ENCODE peak calls at places on chromosomes 3 and 15, in ten cellular contexts. One of them, this sample, is unnamed.

GRCh38 chr3:104556372-104557078 is 810.2 kb upstream of the ALCAM start:
- DNase-seq in breast epithelium: no peak
- DNase-seq in psoas muscle: no peak
- DNase-seq in PC-9: no peak
- DNase-seq in tibial nerve: no peak
- DNase-seq in endodermal cell: peak; percentile 39
- DNase-seq in cardiac fibroblast: peak; percentile 4
- DNase-seq in choroid plexus epithelial cell: peak; percentile 61
- DNase-seq in astrocyte of the spinal cord: no peak
- DNase-seq in AG10803: peak; percentile 1
- DNase-seq in this sample: no peak

GRCh38 chr3:193637831-193638230 is 44.8 kb downstream of the OPA1 start:
- DNase-seq in breast epithelium: no peak
- DNase-seq in psoas muscle: no peak
- DNase-seq in PC-9: no peak
- DNase-seq in tibial nerve: no peak
- DNase-seq in endodermal cell: no peak
- DNase-seq in cardiac fibroblast: peak; percentile 8
- DNase-seq in choroid plexus epithelial cell: no peak
- DNase-seq in astrocyte of the spinal cord: no peak
- DNase-seq in AG10803: no peak
- DNase-seq in this sample: no peak

GRCh38 chr3:1087066-1087555 is 5.7 kb upstream of the CNTN6 start:
- DNase-seq in breast epithelium: peak; percentile 83
- DNase-seq in psoas muscle: peak; percentile 18
- DNase-seq in PC-9: no peak
- DNase-seq in tibial nerve: no peak
- DNase-seq in endodermal cell: no peak
- DNase-seq in cardiac fibroblast: peak; percentile 79
- DNase-seq in choroid plexus epithelial cell: peak; percentile 86
- DNase-seq in astrocyte of the spinal cord: peak; percentile 95
- DNase-seq in AG10803: peak; percentile 94
- DNase-seq in this sample: peak; percentile 96

GRCh38 chr3:94004301-94004910 is 24.0 kb downstream of the STX19 start:
- DNase-seq in breast epithelium: no peak
- DNase-seq in psoas muscle: no peak
- DNase-seq in PC-9: peak; percentile 74
- DNase-seq in tibial nerve: no peak
- DNase-seq in endodermal cell: no peak
- DNase-seq in cardiac fibroblast: peak; percentile 86
- DNase-seq in choroid plexus epithelial cell: peak; percentile 85
- DNase-seq in astrocyte of the spinal cord: peak; percentile 72
- DNase-seq in AG10803: peak; percentile 78
- DNase-seq in this sample: peak; percentile 45

GRCh38 chr3:57661404-57661803 is 31.5 kb downstream of the DENND6A start:
- DNase-seq in breast epithelium: no peak
- DNase-seq in psoas muscle: no peak
- DNase-seq in PC-9: no peak
- DNase-seq in tibial nerve: no peak
- DNase-seq in endodermal cell: no peak
- DNase-seq in cardiac fibroblast: no peak
- DNase-seq in choroid plexus epithelial cell: no peak
- DNase-seq in astrocyte of the spinal cord: no peak
- DNase-seq in AG10803: no peak
- DNase-seq in this sample: no peak

GRCh38 chr15:76032046-76032445 is 19.8 kb upstream of the NRG4 start:
- DNase-seq in breast epithelium: no peak
- DNase-seq in psoas muscle: no peak
- DNase-seq in PC-9: no peak
- DNase-seq in tibial nerve: no peak
- DNase-seq in endodermal cell: no peak
- DNase-seq in cardiac fibroblast: no peak
- DNase-seq in choroid plexus epithelial cell: no peak
- DNase-seq in astrocyte of the spinal cord: no peak
- DNase-seq in AG10803: no peak
- DNase-seq in this sample: no peak

GRCh38 chr3:184284696-184285095 is 8.9 kb downstream of the ECE2 start:
- DNase-seq in breast epithelium: no peak
- DNase-seq in psoas muscle: no peak
- DNase-seq in PC-9: peak; percentile 67
- DNase-seq in tibial nerve: no peak
- DNase-seq in endodermal cell: peak; percentile 91
- DNase-seq in cardiac fibroblast: peak; percentile 92
- DNase-seq in choroid plexus epithelial cell: peak; percentile 88
- DNase-seq in astrocyte of the spinal cord: peak; percentile 65
- DNase-seq in AG10803: peak; percentile 66
- DNase-seq in this sample: peak; percentile 29

GRCh38 chr3:146035366-146035765 is 125.6 kb downstream of the PLOD2 start:
- DNase-seq in breast epithelium: no peak
- DNase-seq in psoas muscle: no peak
- DNase-seq in PC-9: no peak
- DNase-seq in tibial nerve: no peak
- DNase-seq in endodermal cell: no peak
- DNase-seq in cardiac fibroblast: peak; percentile 66
- DNase-seq in choroid plexus epithelial cell: peak; percentile 71
- DNase-seq in astrocyte of the spinal cord: no peak
- DNase-seq in AG10803: peak; percentile 77
- DNase-seq in this sample: no peak

GRCh38 chr3:72976182-72976825 is 20.3 kb upstream of the PPP4R2 start:
- DNase-seq in breast epithelium: no peak
- DNase-seq in psoas muscle: no peak
- DNase-seq in PC-9: peak; percentile 51
- DNase-seq in tibial nerve: no peak
- DNase-seq in endodermal cell: no peak
- DNase-seq in cardiac fibroblast: peak; percentile 44
- DNase-seq in choroid plexus epithelial cell: peak; percentile 76
- DNase-seq in astrocyte of the spinal cord: no peak
- DNase-seq in AG10803: peak; percentile 85
- DNase-seq in this sample: no peak

GRCh38 chr15:48005077-48005476 is 115.7 kb upstream of the SLC24A5 start:
- DNase-seq in breast epithelium: no peak
- DNase-seq in psoas muscle: no peak
- DNase-seq in PC-9: no peak
- DNase-seq in tibial nerve: no peak
- DNase-seq in endodermal cell: no peak
- DNase-seq in cardiac fibroblast: no peak
- DNase-seq in choroid plexus epithelial cell: no peak
- DNase-seq in astrocyte of the spinal cord: no peak
- DNase-seq in AG10803: no peak
- DNase-seq in this sample: no peak

DNA sequence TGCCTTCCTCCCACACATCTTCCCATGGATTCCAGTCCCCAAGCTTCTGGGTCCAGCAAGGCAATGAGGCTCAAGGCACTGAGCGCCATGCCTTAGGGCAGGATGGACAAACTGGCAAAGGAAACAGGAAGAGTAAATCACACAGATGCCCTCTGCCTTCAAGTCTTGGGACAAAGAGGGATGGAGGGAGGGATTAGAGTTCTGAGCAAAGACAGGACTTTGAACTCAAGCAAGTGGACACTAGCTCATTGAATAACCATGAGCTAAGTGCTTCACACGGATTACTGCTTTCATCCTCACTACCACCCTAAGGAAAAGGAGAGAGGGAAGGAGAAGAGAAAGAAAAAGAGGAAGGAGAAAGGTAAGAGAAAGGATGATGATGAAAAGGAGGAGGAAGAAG is 7.6 kb upstream of the THBS1 start:
- DNase-seq in breast epithelium: no peak
- DNase-seq in psoas muscle: no peak
- DNase-seq in PC-9: no peak
- DNase-seq in tibial nerve: no peak
- DNase-seq in endodermal cell: no peak
- DNase-seq in cardiac fibroblast: no peak
- DNase-seq in choroid plexus epithelial cell: no peak
- DNase-seq in astrocyte of the spinal cord: no peak
- DNase-seq in AG10803: no peak
- DNase-seq in this sample: no peak
- H3K4me3 ChIP-seq in breast epithelium: no peak overlapping the region
- H3K4me3 ChIP-seq in psoas muscle: no peak overlapping the region
- H3K4me3 ChIP-seq in PC-9: no peak overlapping the region
- H3K4me3 ChIP-seq in tibial nerve: no peak overlapping the region
- H3K4me3 ChIP-seq in endodermal cell: no peak overlapping the region
- H3K4me3 ChIP-seq in cardiac fibroblast: no peak overlapping the region
- H3K4me3 ChIP-seq in choroid plexus epithelial cell: no peak overlapping the region
- H3K4me3 ChIP-seq in astrocyte of the spinal cord: no peak overlapping the region
- H3K4me3 ChIP-seq in AG10803: no peak overlapping the region
- H3K4me3 ChIP-seq in this sample: no peak overlapping the region

DNA sequence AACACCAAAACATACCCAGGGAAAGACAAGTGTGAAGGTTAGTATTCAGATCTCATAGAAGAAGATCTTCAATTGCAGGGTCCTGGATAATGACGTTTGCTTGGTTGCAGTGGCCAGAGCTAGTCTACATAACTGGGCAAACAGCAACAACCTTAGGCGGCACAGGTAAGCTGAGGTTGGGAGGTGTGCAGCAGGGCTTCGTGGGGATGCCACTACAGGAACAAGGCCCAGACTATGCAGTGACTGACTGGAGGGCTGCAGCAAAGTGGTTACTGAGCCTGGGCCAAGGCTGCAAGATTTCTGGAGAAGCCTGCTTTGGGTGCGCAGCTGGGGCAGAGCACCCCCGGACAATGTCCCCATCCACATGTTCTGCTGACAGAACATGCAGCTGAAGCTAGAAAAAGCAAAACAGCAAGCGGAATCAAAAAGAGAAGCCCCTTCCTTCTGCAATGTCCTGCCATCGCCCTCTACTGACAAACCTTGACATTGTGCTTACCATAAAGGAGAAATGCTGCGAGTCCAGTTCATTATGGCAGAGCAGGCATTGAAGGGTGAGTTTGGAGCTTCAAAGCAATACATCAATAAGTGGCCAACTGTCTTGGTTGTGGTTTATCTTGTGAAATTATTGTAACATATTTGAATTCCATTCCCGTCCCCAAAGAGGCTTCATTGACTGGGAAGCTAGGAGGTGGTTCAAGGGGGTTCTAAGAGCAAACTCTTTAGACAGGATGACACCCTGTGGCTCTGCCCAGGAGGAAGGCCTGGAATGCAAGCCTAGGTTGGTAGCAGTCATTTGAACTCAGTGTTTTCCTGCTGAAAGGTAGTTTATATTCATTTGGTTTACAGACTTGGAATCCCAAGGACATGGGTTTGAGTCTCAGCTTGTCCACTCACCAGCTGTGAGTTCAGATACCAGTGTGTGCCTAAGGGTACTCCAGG is 217.0 kb downstream of the PDCD6IP start:
- DNase-seq in breast epithelium: no peak
- DNase-seq in psoas muscle: no peak
- DNase-seq in PC-9: no peak
- DNase-seq in tibial nerve: no peak
- DNase-seq in endodermal cell: peak; percentile 81
- DNase-seq in cardiac fibroblast: peak; percentile 21
- DNase-seq in choroid plexus epithelial cell: peak; percentile 69
- DNase-seq in astrocyte of the spinal cord: peak; percentile 20
- DNase-seq in AG10803: peak; percentile 32
- DNase-seq in this sample: no peak
- TF ChIP-seq CTCF in breast epithelium: no peak
- TF ChIP-seq CTCF in psoas muscle: no peak
- TF ChIP-seq CTCF in PC-9: no peak
- TF ChIP-seq CTCF in tibial nerve: no peak
- TF ChIP-seq CTCF in endodermal cell: peak; percentile 80
- TF ChIP-seq CTCF in cardiac fibroblast: peak; percentile 41
- TF ChIP-seq CTCF in choroid plexus epithelial cell: peak; percentile 69
- TF ChIP-seq CTCF in astrocyte of the spinal cord: peak; percentile 35
- TF ChIP-seq CTCF in AG10803: no peak
- TF ChIP-seq CTCF in this sample: peak; percentile 30

DNA sequence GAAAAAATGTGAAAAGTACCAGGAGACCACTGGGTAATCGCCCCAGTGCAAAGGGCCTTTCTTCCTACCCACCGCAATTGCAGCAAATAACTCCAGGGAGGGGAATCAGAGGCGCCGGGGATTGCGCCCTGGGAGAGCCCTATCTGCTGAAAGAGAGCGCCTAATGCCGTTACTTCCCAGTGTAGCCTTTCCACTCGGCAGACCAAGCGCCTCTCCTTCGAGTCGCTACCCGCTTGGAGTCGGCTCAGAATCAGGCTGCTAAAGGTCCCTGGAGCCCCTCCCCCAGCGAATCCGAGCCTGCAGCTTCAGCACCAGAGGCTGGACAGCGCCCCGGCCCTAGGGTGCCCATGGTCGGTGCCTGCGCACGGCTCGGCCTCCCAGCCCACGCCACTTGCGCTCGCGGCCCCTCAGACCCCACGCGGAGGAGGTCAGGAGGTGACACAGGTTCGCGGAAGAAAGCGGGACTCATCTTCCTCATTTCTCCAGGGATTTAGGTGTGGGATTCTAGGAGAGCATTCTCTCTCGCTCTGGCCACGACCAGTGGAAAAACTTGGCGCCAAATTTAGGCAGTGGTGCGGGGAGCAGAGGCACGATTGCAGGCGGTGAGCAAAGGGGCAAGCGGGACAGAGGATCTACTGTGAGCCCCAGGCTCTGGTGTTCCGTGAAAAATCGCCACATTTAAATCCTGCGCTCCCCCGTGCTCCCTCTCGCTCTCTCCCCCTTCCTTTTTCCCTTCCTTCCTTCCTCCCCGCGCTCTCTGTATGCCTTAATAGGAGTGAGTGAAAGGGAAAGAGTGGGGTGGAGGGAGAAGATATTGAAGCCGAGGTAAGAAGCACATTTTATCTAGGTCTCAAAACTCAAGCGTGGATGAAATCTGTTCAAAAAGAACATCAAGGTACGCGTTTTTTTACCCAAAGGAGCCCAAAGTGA is 15.4 kb upstream of the AEN start:
- DNase-seq in breast epithelium: no peak
- DNase-seq in psoas muscle: peak; percentile 53
- DNase-seq in PC-9: no peak
- DNase-seq in tibial nerve: no peak
- DNase-seq in endodermal cell: peak; percentile 95
- DNase-seq in cardiac fibroblast: no peak
- DNase-seq in choroid plexus epithelial cell: peak; percentile 44
- DNase-seq in astrocyte of the spinal cord: peak; percentile 19
- DNase-seq in AG10803: peak; percentile 12
- DNase-seq in this sample: no peak
- H3K4me3 ChIP-seq in breast epithelium: no peak overlapping the region
- H3K4me3 ChIP-seq in psoas muscle: no peak overlapping the region
- H3K4me3 ChIP-seq in PC-9: no peak overlapping the region
- H3K4me3 ChIP-seq in tibial nerve: no peak overlapping the region
- H3K4me3 ChIP-seq in endodermal cell: no peak overlapping the region
- H3K4me3 ChIP-seq in cardiac fibroblast: no peak overlapping the region
- H3K4me3 ChIP-seq in choroid plexus epithelial cell: no peak overlapping the region
- H3K4me3 ChIP-seq in astrocyte of the spinal cord: no peak overlapping the region
- H3K4me3 ChIP-seq in AG10803: no peak overlapping the region
- H3K4me3 ChIP-seq in this sample: no peak overlapping the region

DNA sequence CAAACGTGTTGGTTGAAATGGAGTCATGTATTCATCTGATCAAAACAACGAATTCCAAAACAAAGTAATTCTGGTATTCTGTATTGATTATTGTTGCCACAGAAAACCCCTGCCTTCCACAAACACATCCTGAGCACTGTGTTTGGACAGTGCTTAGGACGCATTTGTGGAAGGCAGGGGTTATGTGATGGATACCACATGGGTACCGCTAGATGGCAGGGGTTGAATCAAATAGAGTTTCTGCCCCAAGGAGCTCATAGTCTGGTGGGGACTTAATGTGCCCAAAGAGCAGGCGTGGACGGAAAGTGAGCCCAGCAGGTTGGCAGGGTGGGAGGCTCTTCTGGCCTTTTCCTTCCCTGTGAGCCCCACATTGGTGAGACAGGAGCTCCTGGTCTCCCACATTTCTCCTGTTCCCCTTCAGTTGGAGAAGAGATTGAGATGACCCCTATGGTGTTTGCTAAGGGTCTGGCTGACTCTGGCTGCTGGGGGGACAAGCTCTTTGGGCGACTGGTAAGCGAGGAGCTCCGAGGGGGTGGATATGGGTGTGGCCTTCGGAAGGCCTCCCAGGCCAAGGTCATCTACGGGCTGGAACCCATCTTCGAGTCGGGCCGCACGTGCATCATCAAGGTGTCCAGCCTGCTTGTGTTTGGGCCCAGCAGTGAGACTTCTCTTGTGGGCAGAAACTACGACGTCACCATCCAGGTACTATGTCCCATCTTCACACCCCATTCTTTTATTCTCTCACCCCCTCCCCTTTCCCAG is 22.1 kb upstream of the SLC28A1 start:
- DNase-seq in breast epithelium: no peak
- DNase-seq in psoas muscle: no peak
- DNase-seq in PC-9: no peak
- DNase-seq in tibial nerve: no peak
- DNase-seq in endodermal cell: no peak
- DNase-seq in cardiac fibroblast: no peak
- DNase-seq in choroid plexus epithelial cell: no peak
- DNase-seq in astrocyte of the spinal cord: no peak
- DNase-seq in AG10803: no peak
- DNase-seq in this sample: no peak
- TF ChIP-seq CTCF in breast epithelium: no peak
- TF ChIP-seq CTCF in psoas muscle: no peak
- TF ChIP-seq CTCF in PC-9: no peak
- TF ChIP-seq CTCF in tibial nerve: no peak
- TF ChIP-seq CTCF in endodermal cell: no peak
- TF ChIP-seq CTCF in cardiac fibroblast: no peak
- TF ChIP-seq CTCF in choroid plexus epithelial cell: no peak
- TF ChIP-seq CTCF in astrocyte of the spinal cord: no peak
- TF ChIP-seq CTCF in AG10803: peak; percentile 8
- TF ChIP-seq CTCF in this sample: no peak

This sample was measured in astrocyte of the cerebellum.